ENCODE peak calls at places on chromosome 19, in four cellular contexts. G, W, V and A are unnamed samples.

GRCh38 chr19:5557691-5558090 is 10.1 kb downstream of the TINCR start:
- DNase-seq in G (no peak), W (no peak), V (no peak), A (peak)

GRCh38 chr19:4851551-4852290 is 15.7 kb downstream of the PLIN3 start:
- DNase-seq in G (peak), W (peak), V (peak), A (peak)

GRCh38 chr19:53881482-53882390 is at the start of gene PRKCG:
- DNase-seq in G (no peak), W (peak), V (peak), A (no peak)

GRCh38 chr19:10625003-10625761 is at the start of gene SLC44A2:
- DNase-seq in G (peak), W (no peak), V (peak), A (peak)

GRCh38 chr19:10418281-10419199 is 1.8 kb upstream of the PDE4A start:
- DNase-seq in G (no peak), W (no peak), V (no peak), A (no peak)

GRCh38 chr19:5578094-5578846 is 10.5 kb upstream of the TINCR start:
- DNase-seq in G (peak), W (peak), V (peak), A (peak)

GRCh38 chr19:4186087-4186993 is 3.9 kb downstream of the ANKRD24 start:
- DNase-seq in G (peak), W (peak), V (peak), A (peak)

GRCh38 chr19:1401138-1401888 is at the start of gene GAMT:
- DNase-seq in G (no peak), W (no peak), V (no peak), A (no peak)

GRCh38 chr19:39788244-39788643 is 9.6 kb downstream of the LEUTX start:
- DNase-seq in G (no peak), W (no peak), V (no peak), A (no peak)